ENCODE peak calls at places on chromosomes 6 and 20, in six cellular contexts. One of them, this sample, is unnamed.

GRCh38 chr6:168060521-168060931 is 18.5 kb downstream of the FRMD1 start:
- DNase-seq in A549: peak
- DNase-seq in K562: peak
- DNase-seq in HepG2: peak
- DNase-seq in GM12878: no peak
- DNase-seq in endothelial cell of umbilical vein: no peak
- DNase-seq in this sample: no peak

GRCh38 chr20:50387996-50388332 is 122.2 kb upstream of the PTPN1 start:
- DNase-seq in A549: no peak
- DNase-seq in K562: peak
- DNase-seq in HepG2: no peak
- DNase-seq in GM12878: no peak
- DNase-seq in endothelial cell of umbilical vein: peak
- DNase-seq in this sample: no peak

GRCh38 chr20:40691566-40692239 is 2.7 kb upstream of the MAFB start:
- DNase-seq in A549: no peak
- DNase-seq in K562: no peak
- DNase-seq in HepG2: no peak
- DNase-seq in GM12878: no peak
- DNase-seq in endothelial cell of umbilical vein: no peak
- DNase-seq in this sample: no peak

GRCh38 chr6:16044211-16044643 is 84.7 kb upstream of the MYLIP start:
- DNase-seq in A549: no peak
- DNase-seq in K562: no peak
- DNase-seq in HepG2: no peak
- DNase-seq in GM12878: no peak
- DNase-seq in endothelial cell of umbilical vein: no peak
- DNase-seq in this sample: no peak

GRCh38 chr6:27358786-27359185 is 29.8 kb upstream of the ZNF391 start:
- DNase-seq in A549: no peak
- DNase-seq in K562: no peak
- DNase-seq in HepG2: no peak
- DNase-seq in GM12878: no peak
- DNase-seq in endothelial cell of umbilical vein: no peak
- DNase-seq in this sample: no peak

GRCh38 chr6:98980814-98981213 is 33.1 kb upstream of the FBXL4 start:
- DNase-seq in A549: no peak
- DNase-seq in K562: no peak
- DNase-seq in HepG2: no peak
- DNase-seq in GM12878: no peak
- DNase-seq in endothelial cell of umbilical vein: no peak
- DNase-seq in this sample: no peak

GRCh38 chr6:142953373-142954273 is 8.6 kb upstream of the HIVEP2 start:
- DNase-seq in A549: no peak
- DNase-seq in K562: no peak
- DNase-seq in HepG2: no peak
- DNase-seq in GM12878: no peak
- DNase-seq in endothelial cell of umbilical vein: peak
- DNase-seq in this sample: no peak

GRCh38 chr6:43269273-43270007 is 26.2 kb downstream of the TTBK1 start:
- DNase-seq in A549: no peak
- DNase-seq in K562: peak
- DNase-seq in HepG2: no peak
- DNase-seq in GM12878: no peak
- DNase-seq in endothelial cell of umbilical vein: no peak
- DNase-seq in this sample: peak

GRCh38 chr20:39893013-39893685 is 795.9 kb downstream of the MAFB start:
- DNase-seq in A549: no peak
- DNase-seq in K562: no peak
- DNase-seq in HepG2: no peak
- DNase-seq in GM12878: no peak
- DNase-seq in endothelial cell of umbilical vein: no peak
- DNase-seq in this sample: no peak

GRCh38 chr20:34216382-34216742 is 24.9 kb upstream of the ASIP start:
- DNase-seq in A549: no peak
- DNase-seq in K562: no peak
- DNase-seq in HepG2: no peak
- DNase-seq in GM12878: no peak
- DNase-seq in endothelial cell of umbilical vein: no peak
- DNase-seq in this sample: no peak

GRCh38 chr6:151675746-151676459 is 131.6 kb upstream of the ESR1 start:
- DNase-seq in A549: peak
- DNase-seq in K562: peak
- DNase-seq in HepG2: peak
- DNase-seq in GM12878: peak
- DNase-seq in endothelial cell of umbilical vein: peak
- DNase-seq in this sample: peak

GRCh38 chr6:111555041-111555440 is 50.6 kb downstream of the TRAF3IP2 start:
- DNase-seq in A549: no peak
- DNase-seq in K562: no peak
- DNase-seq in HepG2: no peak
- DNase-seq in GM12878: no peak
- DNase-seq in endothelial cell of umbilical vein: no peak
- DNase-seq in this sample: no peak

GRCh38 chr20:47502801-47503239 is 1.1 kb downstream of the NCOA3 start:
- DNase-seq in A549: peak
- DNase-seq in K562: no peak
- DNase-seq in HepG2: peak
- DNase-seq in GM12878: no peak
- DNase-seq in endothelial cell of umbilical vein: peak
- DNase-seq in this sample: peak

GRCh38 chr20:47501117-47501482 is 587 bp upstream of the NCOA3 start:
- DNase-seq in A549: peak
- DNase-seq in K562: peak
- DNase-seq in HepG2: no peak
- DNase-seq in GM12878: no peak
- DNase-seq in endothelial cell of umbilical vein: no peak
- DNase-seq in this sample: no peak

GRCh38 chr20:47503685-47504084 is 2.0 kb downstream of the NCOA3 start:
- DNase-seq in A549: no peak
- DNase-seq in K562: no peak
- DNase-seq in HepG2: no peak
- DNase-seq in GM12878: no peak
- DNase-seq in endothelial cell of umbilical vein: peak
- DNase-seq in this sample: peak

GRCh38 chr20:47501483-47502270 is at the start of gene NCOA3:
- DNase-seq in A549: peak
- DNase-seq in K562: peak
- DNase-seq in HepG2: peak
- DNase-seq in GM12878: no peak
- DNase-seq in endothelial cell of umbilical vein: peak
- DNase-seq in this sample: peak

DNA sequence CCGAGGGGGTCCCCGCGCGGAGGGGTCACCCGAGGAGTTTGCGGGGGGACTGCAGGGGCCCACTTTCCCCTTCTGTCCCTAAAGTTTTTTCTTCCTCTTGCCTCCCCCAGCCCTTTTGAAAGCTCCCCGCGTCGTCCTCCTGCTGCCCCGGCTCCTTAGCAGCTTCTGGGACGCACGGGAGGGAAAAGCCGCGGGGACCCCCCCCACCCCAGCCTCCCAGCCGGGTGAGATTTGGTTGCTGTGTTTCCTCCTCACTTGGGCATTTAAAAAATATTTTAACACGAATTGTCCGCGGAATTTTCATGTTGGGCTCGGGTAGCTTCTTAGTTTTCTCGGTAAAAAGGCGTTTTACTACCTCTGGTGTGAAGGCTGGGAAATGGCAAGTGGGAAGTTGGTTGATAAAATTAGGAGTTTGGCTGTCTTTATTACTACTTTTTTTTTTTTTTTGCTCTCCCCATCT is 614 bp downstream of the NCOA3 start:
- DNase-seq in A549: no peak
- DNase-seq in K562: peak
- DNase-seq in HepG2: no peak
- DNase-seq in GM12878: no peak
- DNase-seq in endothelial cell of umbilical vein: no peak
- DNase-seq in this sample: peak
- TF ChIP-seq MYC in A549: no peak
- TF ChIP-seq MYC in K562: no peak
- TF ChIP-seq MYC in HepG2: no peak
- TF ChIP-seq MYC in GM12878: no peak
- TF ChIP-seq MYC in endothelial cell of umbilical vein: no peak
- TF ChIP-seq MYC in this sample: no peak

GRCh38 chr20:445514-446336 is 16.6 kb downstream of the TBC1D20 start:
- DNase-seq in A549: no peak
- DNase-seq in K562: no peak
- DNase-seq in HepG2: peak
- DNase-seq in GM12878: no peak
- DNase-seq in endothelial cell of umbilical vein: no peak
- DNase-seq in this sample: no peak
- H3K4me3 ChIP-seq in A549: no peak
- H3K4me3 ChIP-seq in K562: no peak
- H3K4me3 ChIP-seq in HepG2: no peak
- H3K4me3 ChIP-seq in GM12878: no peak
- H3K4me3 ChIP-seq in endothelial cell of umbilical vein: no peak
- H3K4me3 ChIP-seq in this sample: no peak

GRCh38 chr6:115843945-115844344 is 216.7 kb downstream of the FRK start:
- DNase-seq in A549: no peak
- DNase-seq in K562: no peak
- DNase-seq in HepG2: no peak
- DNase-seq in GM12878: no peak
- DNase-seq in endothelial cell of umbilical vein: no peak
- DNase-seq in this sample: no peak

GRCh38 chr6:115842338-115842737 is 218.4 kb downstream of the FRK start:
- DNase-seq in A549: no peak
- DNase-seq in K562: no peak
- DNase-seq in HepG2: no peak
- DNase-seq in GM12878: no peak
- DNase-seq in endothelial cell of umbilical vein: no peak
- DNase-seq in this sample: no peak

DNA sequence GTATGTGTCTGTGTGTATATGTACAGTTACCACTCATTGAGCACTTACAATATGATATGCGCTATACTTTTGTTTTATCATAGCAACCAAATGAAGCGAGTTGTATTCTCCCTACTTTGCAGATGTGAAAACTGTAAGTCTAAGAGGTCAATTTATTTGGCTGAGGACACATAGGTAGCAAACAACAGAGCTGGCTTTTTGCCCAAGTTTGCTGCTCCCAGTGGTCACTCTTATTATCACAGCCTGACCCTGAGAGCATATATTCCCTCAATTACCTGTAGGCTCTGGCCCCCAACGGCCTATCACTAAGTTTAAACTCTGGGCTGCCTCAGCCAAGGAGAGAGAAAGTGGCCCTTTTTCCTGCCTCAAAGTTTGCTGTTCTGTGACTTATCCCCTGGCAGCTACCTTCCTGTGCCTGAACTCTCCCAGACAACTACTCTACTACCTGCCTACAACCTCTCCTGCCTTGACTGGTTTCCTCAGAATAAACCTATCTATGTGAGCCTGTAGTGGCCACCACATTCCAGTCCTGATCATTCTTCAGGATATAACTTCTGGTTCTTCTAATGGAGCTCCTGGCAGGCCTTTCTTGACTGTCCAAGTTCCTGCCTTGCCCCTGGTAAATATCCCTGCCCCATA is 221.8 kb downstream of the FRK start:
- DNase-seq in A549: peak
- DNase-seq in K562: peak
- DNase-seq in HepG2: peak
- DNase-seq in GM12878: no peak
- DNase-seq in endothelial cell of umbilical vein: peak
- DNase-seq in this sample: peak
- TF ChIP-seq CTCF in A549: peak
- TF ChIP-seq CTCF in K562: peak
- TF ChIP-seq CTCF in HepG2: peak
- TF ChIP-seq CTCF in GM12878: peak
- TF ChIP-seq CTCF in endothelial cell of umbilical vein: peak
- TF ChIP-seq CTCF in this sample: peak

DNA sequence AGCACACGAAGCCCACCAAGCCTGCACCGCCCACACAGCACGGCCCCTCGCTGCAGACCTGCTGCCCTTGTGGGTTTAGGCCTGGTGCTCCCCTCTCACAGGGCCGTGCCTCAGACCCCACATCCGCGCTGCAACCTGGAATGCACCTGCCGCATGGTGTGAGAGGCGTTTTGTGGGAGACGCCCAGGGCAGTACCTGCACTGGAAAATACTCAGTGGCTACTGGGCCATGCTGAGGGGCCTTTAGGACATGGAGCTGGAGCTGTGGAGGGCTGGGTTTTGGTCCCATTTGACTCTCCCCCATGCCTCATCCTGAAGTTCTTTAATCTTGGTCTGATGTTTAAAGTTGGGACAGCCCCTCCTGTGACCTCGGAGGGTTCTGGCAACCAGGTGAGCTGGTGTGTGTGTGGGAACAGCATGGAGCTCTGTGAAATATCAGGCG is 116.3 kb downstream of the ERMARD start:
- DNase-seq in A549: no peak
- DNase-seq in K562: no peak
- DNase-seq in HepG2: no peak
- DNase-seq in GM12878: no peak
- DNase-seq in endothelial cell of umbilical vein: no peak
- DNase-seq in this sample: no peak
- TF ChIP-seq MYC in A549: no peak
- TF ChIP-seq MYC in K562: no peak
- TF ChIP-seq MYC in HepG2: no peak
- TF ChIP-seq MYC in GM12878: no peak
- TF ChIP-seq MYC in endothelial cell of umbilical vein: no peak
- TF ChIP-seq MYC in this sample: no peak

This sample was measured in NB4.